ENCODE peak calls at places on chromosomes 2 and 18, in five cellular contexts. Q, O, V, W and T are unnamed samples.

GRCh38 chr2:66013456-66013855 is 421.5 kb upstream of the MEIS1 start:
- DNase-seq in Q (no peak), O (no peak), V (no peak), W (no peak), T (no peak)

GRCh38 chr2:188189356-188189755 is 102.3 kb upstream of the GULP1 start:
- DNase-seq in Q (no peak), O (peak), V (no peak), W (no peak), T (no peak)

GRCh38 chr2:191321861-191322662 is 76.9 kb downstream of the MYO1B start:
- DNase-seq in Q (no peak), O (peak), V (peak), W (no peak), T (no peak)

GRCh38 chr2:178810422-178810821 is 3.2 kb upstream of the TTN start:
- DNase-seq in Q (no peak), O (no peak), V (no peak), W (no peak), T (no peak)

GRCh38 chr2:74045454-74045853 is 60.7 kb downstream of the TET3 start:
- DNase-seq in Q (no peak), O (peak), V (no peak), W (no peak), T (no peak)

GRCh38 chr2:200406379-200406778 is 99.9 kb downstream of the SPATS2L start:
- DNase-seq in Q (no peak), O (no peak), V (no peak), W (no peak), T (no peak)

GRCh38 chr18:77164762-77165485 is 32.3 kb upstream of the MBP start:
- DNase-seq in Q (no peak), O (no peak), V (no peak), W (no peak), T (no peak)

GRCh38 chr2:53969285-53970094 is 1.3 kb downstream of the PSME4 start:
- DNase-seq in Q (no peak), O (peak), V (no peak), W (no peak), T (no peak)

GRCh38 chr2:177622516-177622915 is 229.9 kb downstream of the AGPS start:
- DNase-seq in Q (no peak), O (no peak), V (no peak), W (no peak), T (no peak)

GRCh38 chr2:127454595-127455565 is 36.7 kb downstream of the PROC start:
- DNase-seq in Q (no peak), O (no peak), V (no peak), W (no peak), T (no peak)

GRCh38 chr2:186342029-186342428 is 144.0 kb upstream of the ZC3H15 start:
- DNase-seq in Q (no peak), O (no peak), V (no peak), W (no peak), T (no peak)

GRCh38 chr18:67805261-67805660 is 288.7 kb upstream of the DSEL start:
- DNase-seq in Q (no peak), O (no peak), V (no peak), W (no peak), T (no peak)

GRCh38 chr2:47964722-47965434 is 58.6 kb upstream of the FBXO11 start:
- DNase-seq in Q (no peak), O (no peak), V (peak), W (no peak), T (no peak)

GRCh38 chr2:28370355-28370754 is 22.3 kb upstream of the FOSL2 start:
- DNase-seq in Q (no peak), O (no peak), V (no peak), W (no peak), T (no peak)

GRCh38 chr2:46082531-46083485 is 214.4 kb upstream of the EPAS1 start:
- DNase-seq in Q (no peak), O (peak), V (no peak), W (no peak), T (no peak)

GRCh38 chr2:62591491-62591890 is 85.5 kb upstream of the TMEM17 start:
- DNase-seq in Q (no peak), O (no peak), V (no peak), W (no peak), T (no peak)

GRCh38 chr18:61946449-61946848 is 53.6 kb upstream of the RNF152 start:
- DNase-seq in Q (no peak), O (peak), V (no peak), W (no peak), T (no peak)